ENCODE peak calls at places on chromosomes 2 and 18, in six cellular contexts. One of them, this sample, is unnamed.

GRCh38 chr2:146661494-146662096 is 1183.2 kb upstream of the ACVR2A start:
- DNase-seq in heart left ventricle: no peak
- DNase-seq in naive thymus-derived CD4-positive, alpha-beta T cell: no peak
- DNase-seq in stimulated activated CD4-positive, alpha-beta T cell treated with anti-CD3 and anti-CD28 coated beads, Interleukin-1b, Interleukin-23, amount 100 ng/mL, for 48 hours: no peak
- DNase-seq in effector memory CD8-positive, alpha-beta T cell: no peak
- DNase-seq in activated CD4-positive, CD25-positive, alpha-beta regulatory T cell: no peak
- DNase-seq in this sample: no peak

GRCh38 chr2:156864753-156865152 is 392.8 kb upstream of the GALNT5 start:
- DNase-seq in heart left ventricle: no peak
- DNase-seq in naive thymus-derived CD4-positive, alpha-beta T cell: no peak
- DNase-seq in stimulated activated CD4-positive, alpha-beta T cell treated with anti-CD3 and anti-CD28 coated beads, Interleukin-1b, Interleukin-23, amount 100 ng/mL, for 48 hours: no peak
- DNase-seq in effector memory CD8-positive, alpha-beta T cell: no peak
- DNase-seq in activated CD4-positive, CD25-positive, alpha-beta regulatory T cell: no peak
- DNase-seq in this sample: no peak

GRCh38 chr2:177153805-177154204 is 58.8 kb upstream of the HNRNPA3 start:
- DNase-seq in heart left ventricle: no peak
- DNase-seq in naive thymus-derived CD4-positive, alpha-beta T cell: no peak
- DNase-seq in stimulated activated CD4-positive, alpha-beta T cell treated with anti-CD3 and anti-CD28 coated beads, Interleukin-1b, Interleukin-23, amount 100 ng/mL, for 48 hours: no peak
- DNase-seq in effector memory CD8-positive, alpha-beta T cell: no peak
- DNase-seq in activated CD4-positive, CD25-positive, alpha-beta regulatory T cell: no peak
- DNase-seq in this sample: no peak

GRCh38 chr18:26089247-26090129 is 925 bp downstream of the SS18 start:
- DNase-seq in heart left ventricle: no peak
- DNase-seq in naive thymus-derived CD4-positive, alpha-beta T cell: peak
- DNase-seq in stimulated activated CD4-positive, alpha-beta T cell treated with anti-CD3 and anti-CD28 coated beads, Interleukin-1b, Interleukin-23, amount 100 ng/mL, for 48 hours: no peak
- DNase-seq in effector memory CD8-positive, alpha-beta T cell: no peak
- DNase-seq in activated CD4-positive, CD25-positive, alpha-beta regulatory T cell: no peak
- DNase-seq in this sample: peak

GRCh38 chr2:201228271-201228911 is 31.9 kb upstream of the CASP8 start:
- DNase-seq in heart left ventricle: no peak
- DNase-seq in naive thymus-derived CD4-positive, alpha-beta T cell: no peak
- DNase-seq in stimulated activated CD4-positive, alpha-beta T cell treated with anti-CD3 and anti-CD28 coated beads, Interleukin-1b, Interleukin-23, amount 100 ng/mL, for 48 hours: no peak
- DNase-seq in effector memory CD8-positive, alpha-beta T cell: no peak
- DNase-seq in activated CD4-positive, CD25-positive, alpha-beta regulatory T cell: no peak
- DNase-seq in this sample: no peak

GRCh38 chr18:31248783-31249521 is 69.0 kb upstream of the DSG1 start:
- DNase-seq in heart left ventricle: no peak
- DNase-seq in naive thymus-derived CD4-positive, alpha-beta T cell: no peak
- DNase-seq in stimulated activated CD4-positive, alpha-beta T cell treated with anti-CD3 and anti-CD28 coated beads, Interleukin-1b, Interleukin-23, amount 100 ng/mL, for 48 hours: no peak
- DNase-seq in effector memory CD8-positive, alpha-beta T cell: no peak
- DNase-seq in activated CD4-positive, CD25-positive, alpha-beta regulatory T cell: no peak
- DNase-seq in this sample: no peak

GRCh38 chr2:211690736-211691135 is 847.9 kb downstream of the ERBB4 start:
- DNase-seq in heart left ventricle: no peak
- DNase-seq in naive thymus-derived CD4-positive, alpha-beta T cell: no peak
- DNase-seq in stimulated activated CD4-positive, alpha-beta T cell treated with anti-CD3 and anti-CD28 coated beads, Interleukin-1b, Interleukin-23, amount 100 ng/mL, for 48 hours: no peak
- DNase-seq in effector memory CD8-positive, alpha-beta T cell: no peak
- DNase-seq in activated CD4-positive, CD25-positive, alpha-beta regulatory T cell: no peak
- DNase-seq in this sample: no peak

GRCh38 chr2:79580175-79580574 is 67.3 kb downstream of the CTNNA2 start:
- DNase-seq in heart left ventricle: no peak
- DNase-seq in naive thymus-derived CD4-positive, alpha-beta T cell: no peak
- DNase-seq in stimulated activated CD4-positive, alpha-beta T cell treated with anti-CD3 and anti-CD28 coated beads, Interleukin-1b, Interleukin-23, amount 100 ng/mL, for 48 hours: no peak
- DNase-seq in effector memory CD8-positive, alpha-beta T cell: no peak
- DNase-seq in activated CD4-positive, CD25-positive, alpha-beta regulatory T cell: no peak
- DNase-seq in this sample: no peak

GRCh38 chr2:219178377-219179175 is 501 bp downstream of the RETREG2 start:
- DNase-seq in heart left ventricle: peak
- DNase-seq in naive thymus-derived CD4-positive, alpha-beta T cell: peak
- DNase-seq in stimulated activated CD4-positive, alpha-beta T cell treated with anti-CD3 and anti-CD28 coated beads, Interleukin-1b, Interleukin-23, amount 100 ng/mL, for 48 hours: peak
- DNase-seq in effector memory CD8-positive, alpha-beta T cell: no peak
- DNase-seq in activated CD4-positive, CD25-positive, alpha-beta regulatory T cell: no peak
- DNase-seq in this sample: no peak

GRCh38 chr2:148122788-148123187 is 101.9 kb downstream of the MBD5 start:
- DNase-seq in heart left ventricle: no peak
- DNase-seq in naive thymus-derived CD4-positive, alpha-beta T cell: no peak
- DNase-seq in stimulated activated CD4-positive, alpha-beta T cell treated with anti-CD3 and anti-CD28 coated beads, Interleukin-1b, Interleukin-23, amount 100 ng/mL, for 48 hours: no peak
- DNase-seq in effector memory CD8-positive, alpha-beta T cell: no peak
- DNase-seq in activated CD4-positive, CD25-positive, alpha-beta regulatory T cell: no peak
- DNase-seq in this sample: no peak

GRCh38 chr2:191020742-191021381 is 6.9 kb upstream of the STAT1 start:
- DNase-seq in heart left ventricle: peak
- DNase-seq in naive thymus-derived CD4-positive, alpha-beta T cell: no peak
- DNase-seq in stimulated activated CD4-positive, alpha-beta T cell treated with anti-CD3 and anti-CD28 coated beads, Interleukin-1b, Interleukin-23, amount 100 ng/mL, for 48 hours: peak
- DNase-seq in effector memory CD8-positive, alpha-beta T cell: no peak
- DNase-seq in activated CD4-positive, CD25-positive, alpha-beta regulatory T cell: peak
- DNase-seq in this sample: no peak

GRCh38 chr18:22314406-22314805 is 103.3 kb downstream of the CTAGE1 start:
- DNase-seq in heart left ventricle: no peak
- DNase-seq in naive thymus-derived CD4-positive, alpha-beta T cell: no peak
- DNase-seq in stimulated activated CD4-positive, alpha-beta T cell treated with anti-CD3 and anti-CD28 coated beads, Interleukin-1b, Interleukin-23, amount 100 ng/mL, for 48 hours: no peak
- DNase-seq in effector memory CD8-positive, alpha-beta T cell: no peak
- DNase-seq in activated CD4-positive, CD25-positive, alpha-beta regulatory T cell: no peak
- DNase-seq in this sample: no peak

GRCh38 chr2:18094277-18094676 is 215.8 kb downstream of the KCNS3 start:
- DNase-seq in heart left ventricle: no peak
- DNase-seq in naive thymus-derived CD4-positive, alpha-beta T cell: no peak
- DNase-seq in stimulated activated CD4-positive, alpha-beta T cell treated with anti-CD3 and anti-CD28 coated beads, Interleukin-1b, Interleukin-23, amount 100 ng/mL, for 48 hours: no peak
- DNase-seq in effector memory CD8-positive, alpha-beta T cell: no peak
- DNase-seq in activated CD4-positive, CD25-positive, alpha-beta regulatory T cell: no peak
- DNase-seq in this sample: no peak